ENCODE peak calls at places on chromosomes 2 and 18, in four cellular contexts. F is A549, L is K562, B is GM12878. H is an unnamed sample.

GRCh38 chr18:73787316-73787715 is 360.3 kb downstream of the FBXO15 start:
- DNase-seq in B (no peak), L (no peak), F (no peak), H (no peak)

GRCh38 chr2:29518010-29518409 is 402.8 kb downstream of the CLIP4 start:
- DNase-seq in L (no peak), F (no peak), B (no peak), H (no peak)

GRCh38 chr2:8086342-8086741 is 595.5 kb upstream of the ID2 start:
- DNase-seq in B (no peak), L (no peak), F (no peak), H (no peak)

GRCh38 chr2:233489143-233489542 is 77.4 kb downstream of the USP40 start:
- DNase-seq in B (no peak), L (no peak), F (no peak), H (no peak)

GRCh38 chr2:17851731-17852585 is 26.5 kb upstream of the KCNS3 start:
- DNase-seq in F (peak; percentile 71), L (peak; percentile 58), B (no peak), H (peak; percentile 45)

GRCh38 chr2:84443477-84443876 is 15.6 kb downstream of the SUCLG1 start:
- DNase-seq in F (no peak), L (no peak), B (no peak), H (no peak)

GRCh38 chr2:148970393-148970792 is 68.1 kb upstream of the LYPD6B start:
- DNase-seq in B (no peak), F (no peak), L (no peak), H (no peak)

GRCh38 chr18:24731981-24732380 is 271.5 kb downstream of the HRH4 start:
- DNase-seq in L (no peak), B (no peak), F (no peak), H (no peak)

GRCh38 chr18:43276471-43276870 is 819 bp downstream of the SYT4 start:
- DNase-seq in L (no peak), F (no peak), B (no peak), H (no peak)

GRCh38 chr2:52356560-52356959 is 1324.6 kb upstream of the NRXN1 start:
- DNase-seq in L (no peak), F (no peak), B (no peak), H (no peak)

GRCh38 chr2:167769020-167769419 is 478.4 kb downstream of the STK39 start:
- DNase-seq in B (no peak), L (no peak), F (no peak), H (no peak)

GRCh38 chr2:224837558-224837957 is 121.4 kb upstream of the CCDC195 start:
- DNase-seq in F (no peak), B (no peak), L (no peak), H (no peak)

GRCh38 chr2:86336350-86337234 is 834 bp downstream of the REEP1 start:
- DNase-seq in B (no peak), L (no peak), F (no peak), H (no peak)

GRCh38 chr2:33457588-33458247 is 18.7 kb upstream of the RASGRP3 start:
- DNase-seq in F (no peak), B (no peak), L (peak; percentile 20), H (no peak)

GRCh38 chr2:108927936-108928659 is 60.9 kb downstream of the EDAR start:
- DNase-seq in B (no peak), L (peak; percentile 57), F (peak; percentile 64), H (peak; percentile 51)

DNA sequence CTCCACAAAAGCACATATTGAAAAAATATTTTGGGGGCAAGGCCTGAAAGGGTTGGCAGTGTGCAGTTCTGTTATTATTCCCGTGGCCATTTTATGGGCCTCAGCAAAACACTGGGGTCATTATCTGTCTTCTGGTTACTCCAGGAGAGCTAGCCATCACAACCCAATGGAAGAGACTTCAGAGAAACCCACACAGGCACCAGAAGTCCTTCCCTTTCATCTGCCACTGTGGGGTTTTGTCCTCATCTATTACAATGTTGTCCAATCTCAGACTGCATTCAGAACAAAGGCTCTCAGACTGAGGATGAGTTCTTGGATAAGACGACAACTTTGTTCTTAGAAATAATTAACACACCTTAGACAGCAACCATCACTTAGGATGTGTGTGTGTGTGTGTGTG is 98.4 kb downstream of the PIEZO2 start:
- DNase-seq in F (no peak), B (no peak), L (no peak), H (no peak)
- TF ChIP-seq POLR2AphosphoS2 in F (no peak), B (no peak), L (no peak), H (no peak)

DNA sequence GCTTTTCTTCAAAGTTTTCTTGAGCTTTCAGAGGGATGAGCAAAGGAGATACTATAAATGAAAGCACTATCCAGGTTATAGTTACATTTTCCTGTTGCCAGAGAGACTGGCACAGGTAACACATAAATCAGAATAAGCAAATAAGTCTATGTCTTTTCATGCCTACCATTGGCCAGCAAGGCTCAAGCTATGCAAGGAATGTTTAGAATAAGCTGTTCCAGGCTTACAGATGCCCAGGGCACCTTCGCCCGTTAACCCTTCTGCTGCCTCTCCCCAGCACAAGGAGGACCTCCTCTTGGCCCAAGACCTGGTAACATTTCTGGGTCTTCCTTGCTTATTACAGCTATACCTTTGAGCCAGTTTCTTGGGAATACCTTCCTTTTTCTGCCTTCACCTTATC is 233.7 kb upstream of the MEIS1 start:
- DNase-seq in L (no peak), B (no peak), F (no peak), H (no peak)
- TF ChIP-seq KDM1A in L (no peak), B (no peak), F (no peak), H (no peak)

GRCh38 chr2:27306657-27307544 is 1.3 kb downstream of the UCN start:
- DNase-seq in L (no peak), F (no peak), B (no peak), H (no peak)

GRCh38 chr2:27305516-27305915 is 2.7 kb downstream of the UCN start:
- DNase-seq in B (no peak), F (no peak), L (no peak), H (no peak)

GRCh38 chr2:27306136-27306535 is 2.1 kb downstream of the UCN start:
- DNase-seq in F (no peak), L (no peak), B (no peak), H (no peak)

GRCh38 chr2:27304488-27305240 is 3.6 kb downstream of the UCN start:
- DNase-seq in B (no peak), F (no peak), L (no peak), H (no peak)

GRCh38 chr2:27303093-27304025 is 4.9 kb downstream of the UCN start:
- DNase-seq in B (no peak), F (peak; percentile 86), L (peak; percentile 80), H (peak; percentile 86)
- TF ChIP-seq POLR2AphosphoS2 in B (no peak), F (no peak), L (no peak), H (no peak)

DNA sequence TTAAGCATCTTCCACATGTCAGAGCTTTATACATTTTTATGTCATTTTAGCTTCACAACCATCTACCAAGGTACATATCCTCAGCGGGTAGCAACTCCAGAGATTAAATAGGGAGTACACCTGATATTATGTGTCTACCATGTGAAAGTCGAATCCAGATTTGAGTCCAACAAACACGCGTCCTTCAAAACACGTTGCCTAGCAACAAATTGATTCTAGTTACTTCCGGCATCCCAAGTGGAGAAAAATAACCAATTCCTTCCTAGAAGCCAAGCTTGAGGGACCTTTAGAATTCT is 222 bp upstream of the ERICH2 start:
- DNase-seq in L (no peak), B (no peak), F (no peak), H (no peak)
- TF ChIP-seq KDM1A in L (no peak), B (no peak), F (no peak), H (no peak)

GRCh38 chr2:283996-284794 is 3.7 kb downstream of the ALKAL2 start:
- DNase-seq in B (no peak), L (no peak), F (no peak), H (no peak)

GRCh38 chr2:286774-287392 is 1.0 kb downstream of the ALKAL2 start:
- DNase-seq in L (no peak), B (no peak), F (no peak), H (no peak)

GRCh38 chr2:285990-286389 is 1.9 kb downstream of the ALKAL2 start:
- DNase-seq in F (no peak), L (no peak), B (no peak), H (no peak)

GRCh38 chr2:284896-285492 is 2.9 kb downstream of the ALKAL2 start:
- DNase-seq in L (no peak), F (no peak), B (no peak), H (no peak)

DNA sequence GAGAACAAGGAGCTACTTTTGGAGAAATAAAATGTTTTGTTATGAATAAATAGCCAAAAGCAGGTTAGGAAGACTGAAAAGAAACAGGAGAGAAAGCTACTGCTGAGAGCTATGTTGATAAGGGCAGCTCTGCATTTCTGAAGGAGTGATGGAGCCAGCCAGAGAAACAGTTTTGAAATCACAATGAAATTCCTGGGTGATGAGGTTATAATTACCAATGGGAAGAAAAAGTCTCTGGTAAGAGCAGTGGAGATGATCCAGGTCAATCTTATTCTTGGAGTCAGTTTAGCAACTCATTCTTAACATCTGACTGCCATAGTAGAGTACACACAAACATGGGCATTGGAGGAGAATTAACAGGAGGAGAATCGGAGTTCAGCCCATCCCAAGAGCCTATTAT is 2.4 kb downstream of the ALKAL2 start:
- DNase-seq in F (no peak), B (no peak), L (no peak), H (no peak)
- TF ChIP-seq POLR2AphosphoS2 in F (no peak), B (no peak), L (no peak), H (no peak)

GRCh38 chr18:68520406-68521075 is 194.4 kb downstream of the TMX3 start:
- DNase-seq in L (no peak), F (no peak), B (no peak), H (no peak)

GRCh38 chr18:68519341-68519740 is 195.6 kb downstream of the TMX3 start:
- DNase-seq in F (no peak), B (no peak), L (no peak), H (no peak)
- TF ChIP-seq KDM1A in F (no peak), B (no peak), L (no peak), H (no peak)

DNA sequence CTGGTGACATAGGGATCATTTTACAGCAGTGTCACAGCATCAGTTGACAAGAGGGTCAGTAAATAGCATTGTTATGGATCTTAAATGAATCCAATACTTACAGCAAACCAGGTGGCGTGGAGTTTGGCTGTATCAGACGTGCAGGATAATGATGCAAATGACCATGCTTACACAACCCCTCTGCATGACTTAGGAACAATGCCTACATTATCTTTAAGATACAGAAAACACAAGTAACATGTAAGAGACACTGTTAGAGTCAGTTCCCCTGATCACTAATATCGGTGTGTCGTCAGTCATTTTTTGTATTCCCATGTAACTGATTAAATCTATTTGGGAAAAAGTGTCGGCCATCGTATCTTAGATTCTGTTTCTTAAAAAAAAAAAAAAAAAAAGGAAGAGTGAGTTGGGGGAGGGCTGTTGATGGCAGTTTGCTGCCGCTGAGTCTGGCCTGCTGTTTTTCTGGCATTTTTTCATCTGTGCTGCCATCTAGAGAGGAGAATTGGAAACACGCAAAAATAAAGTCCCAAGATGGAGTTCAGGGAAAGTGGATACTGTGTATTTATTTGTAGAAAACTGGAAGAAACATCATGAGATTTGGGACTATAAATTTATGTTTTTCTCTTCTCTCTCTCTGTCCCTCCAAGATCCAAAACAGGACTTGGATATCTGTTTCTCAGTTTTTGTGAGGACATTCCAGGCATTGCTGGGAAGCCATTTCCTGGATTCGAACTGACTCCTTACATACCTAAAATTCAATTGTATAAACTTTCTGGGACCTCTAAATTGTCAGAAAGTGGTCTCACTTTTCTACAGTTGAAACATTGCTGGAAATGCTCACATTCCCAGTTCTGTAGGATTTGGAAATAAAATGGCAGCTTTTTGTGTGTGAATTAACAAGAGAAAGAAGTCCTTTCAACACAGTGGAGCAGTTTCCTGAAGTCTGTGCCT is 60.3 kb upstream of the AGPS start:
- DNase-seq in L (peak; percentile 64), B (peak; percentile 45), F (peak; percentile 32), H (peak; percentile 74)
- TF ChIP-seq POLR2AphosphoS2 in L (no peak), B (no peak), F (no peak), H (no peak)